ENCODE peak calls at places on chromosomes 12 and 14, in ten cellular contexts. One of them, this sample, is unnamed.

GRCh38 chr14:29814153-29815057 is 113.2 kb downstream of the PRKD1 start:
- DNase-seq in fibroblast of the aortic adventitia: peak; percentile 75
- DNase-seq in Peyer's patch: no peak
- DNase-seq in gastrocnemius medialis: no peak
- DNase-seq in aorta: peak; percentile 76
- DNase-seq in endothelial cell of umbilical vein: no peak
- DNase-seq in cardiac muscle cell: peak; percentile 76
- DNase-seq in mucosa of descending colon: no peak
- DNase-seq in H7: no peak
- DNase-seq in prostate gland: no peak
- DNase-seq in this sample: no peak

GRCh38 chr14:30020687-30021086 is 93.0 kb upstream of the PRKD1 start:
- DNase-seq in fibroblast of the aortic adventitia: no peak
- DNase-seq in Peyer's patch: no peak
- DNase-seq in gastrocnemius medialis: no peak
- DNase-seq in aorta: no peak
- DNase-seq in endothelial cell of umbilical vein: no peak
- DNase-seq in cardiac muscle cell: no peak
- DNase-seq in mucosa of descending colon: no peak
- DNase-seq in H7: no peak
- DNase-seq in prostate gland: no peak
- DNase-seq in this sample: no peak

GRCh38 chr12:98406378-98406777 is 109.0 kb upstream of the TMPO start:
- DNase-seq in fibroblast of the aortic adventitia: no peak
- DNase-seq in Peyer's patch: no peak
- DNase-seq in gastrocnemius medialis: no peak
- DNase-seq in aorta: no peak
- DNase-seq in endothelial cell of umbilical vein: no peak
- DNase-seq in cardiac muscle cell: no peak
- DNase-seq in mucosa of descending colon: no peak
- DNase-seq in H7: no peak
- DNase-seq in prostate gland: no peak
- DNase-seq in this sample: no peak

GRCh38 chr14:88904864-88905263 is 80.4 kb downstream of the TTC8 start:
- DNase-seq in fibroblast of the aortic adventitia: peak; percentile 63
- DNase-seq in Peyer's patch: no peak
- DNase-seq in gastrocnemius medialis: no peak
- DNase-seq in aorta: no peak
- DNase-seq in endothelial cell of umbilical vein: no peak
- DNase-seq in cardiac muscle cell: peak; percentile 61
- DNase-seq in mucosa of descending colon: no peak
- DNase-seq in H7: no peak
- DNase-seq in prostate gland: no peak
- DNase-seq in this sample: no peak

GRCh38 chr12:57720606-57721595 is 17.6 kb downstream of the AGAP2 start:
- DNase-seq in fibroblast of the aortic adventitia: no peak
- DNase-seq in Peyer's patch: no peak
- DNase-seq in gastrocnemius medialis: no peak
- DNase-seq in aorta: no peak
- DNase-seq in endothelial cell of umbilical vein: no peak
- DNase-seq in cardiac muscle cell: no peak
- DNase-seq in mucosa of descending colon: no peak
- DNase-seq in H7: peak; percentile 30
- DNase-seq in prostate gland: no peak
- DNase-seq in this sample: peak; percentile 6

GRCh38 chr14:24171422-24172260 is at the start of gene REC8:
- DNase-seq in fibroblast of the aortic adventitia: no peak
- DNase-seq in Peyer's patch: peak; percentile 66
- DNase-seq in gastrocnemius medialis: no peak
- DNase-seq in aorta: peak; percentile 89
- DNase-seq in endothelial cell of umbilical vein: peak; percentile 82
- DNase-seq in cardiac muscle cell: peak; percentile 98
- DNase-seq in mucosa of descending colon: peak; percentile 58
- DNase-seq in H7: peak; percentile 100
- DNase-seq in prostate gland: peak; percentile 70
- DNase-seq in this sample: no peak

GRCh38 chr12:25404955-25405354 is 148.1 kb downstream of the LMNTD1 start:
- DNase-seq in fibroblast of the aortic adventitia: no peak
- DNase-seq in Peyer's patch: no peak
- DNase-seq in gastrocnemius medialis: no peak
- DNase-seq in aorta: no peak
- DNase-seq in endothelial cell of umbilical vein: no peak
- DNase-seq in cardiac muscle cell: no peak
- DNase-seq in mucosa of descending colon: no peak
- DNase-seq in H7: peak; percentile 23
- DNase-seq in prostate gland: no peak
- DNase-seq in this sample: no peak

GRCh38 chr12:40325349-40325960 is 100.7 kb downstream of the LRRK2 start:
- DNase-seq in fibroblast of the aortic adventitia: peak; percentile 14
- DNase-seq in Peyer's patch: no peak
- DNase-seq in gastrocnemius medialis: no peak
- DNase-seq in aorta: no peak
- DNase-seq in endothelial cell of umbilical vein: peak; percentile 27
- DNase-seq in cardiac muscle cell: peak; percentile 2
- DNase-seq in mucosa of descending colon: no peak
- DNase-seq in H7: peak; percentile 44
- DNase-seq in prostate gland: no peak
- DNase-seq in this sample: no peak

GRCh38 chr12:85280984-85281946 is 1.2 kb downstream of the ALX1 start:
- DNase-seq in fibroblast of the aortic adventitia: peak; percentile 11
- DNase-seq in Peyer's patch: no peak
- DNase-seq in gastrocnemius medialis: no peak
- DNase-seq in aorta: no peak
- DNase-seq in endothelial cell of umbilical vein: peak; percentile 60
- DNase-seq in cardiac muscle cell: no peak
- DNase-seq in mucosa of descending colon: no peak
- DNase-seq in H7: no peak
- DNase-seq in prostate gland: no peak
- DNase-seq in this sample: no peak

GRCh38 chr12:48123169-48123568 is 4.0 kb downstream of the PFKM start:
- DNase-seq in fibroblast of the aortic adventitia: no peak
- DNase-seq in Peyer's patch: no peak
- DNase-seq in gastrocnemius medialis: no peak
- DNase-seq in aorta: no peak
- DNase-seq in endothelial cell of umbilical vein: no peak
- DNase-seq in cardiac muscle cell: no peak
- DNase-seq in mucosa of descending colon: no peak
- DNase-seq in H7: no peak
- DNase-seq in prostate gland: no peak
- DNase-seq in this sample: no peak

GRCh38 chr12:48131517-48131916 is 12.4 kb downstream of the PFKM start:
- DNase-seq in fibroblast of the aortic adventitia: no peak
- DNase-seq in Peyer's patch: no peak
- DNase-seq in gastrocnemius medialis: peak; percentile 80
- DNase-seq in aorta: no peak
- DNase-seq in endothelial cell of umbilical vein: no peak
- DNase-seq in cardiac muscle cell: no peak
- DNase-seq in mucosa of descending colon: no peak
- DNase-seq in H7: no peak
- DNase-seq in prostate gland: no peak
- DNase-seq in this sample: no peak

GRCh38 chr12:48128800-48129199 is 9.6 kb downstream of the PFKM start:
- DNase-seq in fibroblast of the aortic adventitia: no peak
- DNase-seq in Peyer's patch: no peak
- DNase-seq in gastrocnemius medialis: no peak
- DNase-seq in aorta: no peak
- DNase-seq in endothelial cell of umbilical vein: no peak
- DNase-seq in cardiac muscle cell: no peak
- DNase-seq in mucosa of descending colon: no peak
- DNase-seq in H7: no peak
- DNase-seq in prostate gland: no peak
- DNase-seq in this sample: no peak

GRCh38 chr12:48125985-48126384 is 6.8 kb downstream of the PFKM start:
- DNase-seq in fibroblast of the aortic adventitia: no peak
- DNase-seq in Peyer's patch: no peak
- DNase-seq in gastrocnemius medialis: peak; percentile 94
- DNase-seq in aorta: no peak
- DNase-seq in endothelial cell of umbilical vein: no peak
- DNase-seq in cardiac muscle cell: no peak
- DNase-seq in mucosa of descending colon: no peak
- DNase-seq in H7: no peak
- DNase-seq in prostate gland: no peak
- DNase-seq in this sample: no peak

DNA sequence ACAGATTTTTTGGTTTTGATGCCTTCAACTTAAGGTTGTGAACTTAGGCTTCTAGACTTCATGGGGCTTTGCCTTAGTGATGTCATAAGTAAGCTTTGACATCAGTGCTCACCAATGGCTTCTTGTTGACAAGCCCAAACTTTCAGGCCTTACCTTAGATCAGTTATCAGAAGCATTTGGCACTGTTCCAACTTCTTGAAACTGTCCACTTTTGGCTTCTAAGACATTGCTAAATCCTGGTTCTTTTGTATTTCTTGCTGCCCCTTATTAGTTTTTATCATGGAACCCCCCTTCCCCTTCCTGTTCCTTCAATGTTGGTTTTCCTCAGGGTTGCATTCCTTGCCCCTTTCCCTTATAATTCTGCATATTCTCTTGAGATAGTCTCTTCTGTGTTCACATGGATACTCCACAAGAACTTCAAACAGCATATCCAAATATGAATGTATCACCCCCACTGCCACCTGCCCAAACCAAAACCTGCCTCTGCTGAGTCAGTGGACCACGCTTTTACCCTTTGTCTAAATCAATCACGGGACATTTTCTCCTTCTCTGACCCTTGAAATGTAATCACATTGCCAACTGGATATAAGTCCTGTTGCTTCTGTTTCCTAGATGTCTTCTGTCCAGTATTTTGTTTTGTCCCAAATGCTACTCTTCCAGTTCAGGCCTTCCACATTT is 7.9 kb downstream of the PFKM start:
- DNase-seq in fibroblast of the aortic adventitia: no peak
- DNase-seq in Peyer's patch: no peak
- DNase-seq in gastrocnemius medialis: peak; percentile 51
- DNase-seq in aorta: no peak
- DNase-seq in endothelial cell of umbilical vein: no peak
- DNase-seq in cardiac muscle cell: no peak
- DNase-seq in mucosa of descending colon: no peak
- DNase-seq in H7: no peak
- DNase-seq in prostate gland: no peak
- DNase-seq in this sample: no peak
- H3K4me3 ChIP-seq in fibroblast of the aortic adventitia: no peak overlapping the region
- H3K4me3 ChIP-seq in Peyer's patch: no peak overlapping the region
- H3K4me3 ChIP-seq in gastrocnemius medialis: peak overlapping the region; percentile 38
- H3K4me3 ChIP-seq in aorta: no peak overlapping the region
- H3K4me3 ChIP-seq in endothelial cell of umbilical vein: no peak overlapping the region
- H3K4me3 ChIP-seq in cardiac muscle cell: no peak overlapping the region
- H3K4me3 ChIP-seq in mucosa of descending colon: no peak overlapping the region
- H3K4me3 ChIP-seq in H7: no peak overlapping the region
- H3K4me3 ChIP-seq in prostate gland: no peak overlapping the region
- H3K4me3 ChIP-seq in this sample: no peak overlapping the region

GRCh38 chr12:56338643-56339422 is at the start of gene IL23A:
- DNase-seq in fibroblast of the aortic adventitia: no peak
- DNase-seq in Peyer's patch: no peak
- DNase-seq in gastrocnemius medialis: no peak
- DNase-seq in aorta: no peak
- DNase-seq in endothelial cell of umbilical vein: peak; percentile 23
- DNase-seq in cardiac muscle cell: no peak
- DNase-seq in mucosa of descending colon: peak; percentile 24
- DNase-seq in H7: peak; percentile 74
- DNase-seq in prostate gland: no peak
- DNase-seq in this sample: no peak
- H3K4me3 ChIP-seq in fibroblast of the aortic adventitia: no peak within 1 kb of the TSS
- H3K4me3 ChIP-seq in Peyer's patch: no peak within 1 kb of the TSS
- H3K4me3 ChIP-seq in gastrocnemius medialis: no peak within 1 kb of the TSS
- H3K4me3 ChIP-seq in aorta: no peak within 1 kb of the TSS
- H3K4me3 ChIP-seq in endothelial cell of umbilical vein: no peak within 1 kb of the TSS
- H3K4me3 ChIP-seq in cardiac muscle cell: no peak within 1 kb of the TSS
- H3K4me3 ChIP-seq in mucosa of descending colon: no peak within 1 kb of the TSS
- H3K4me3 ChIP-seq in H7: no peak within 1 kb of the TSS
- H3K4me3 ChIP-seq in prostate gland: no peak within 1 kb of the TSS
- H3K4me3 ChIP-seq in this sample: no peak within 1 kb of the TSS

DNA sequence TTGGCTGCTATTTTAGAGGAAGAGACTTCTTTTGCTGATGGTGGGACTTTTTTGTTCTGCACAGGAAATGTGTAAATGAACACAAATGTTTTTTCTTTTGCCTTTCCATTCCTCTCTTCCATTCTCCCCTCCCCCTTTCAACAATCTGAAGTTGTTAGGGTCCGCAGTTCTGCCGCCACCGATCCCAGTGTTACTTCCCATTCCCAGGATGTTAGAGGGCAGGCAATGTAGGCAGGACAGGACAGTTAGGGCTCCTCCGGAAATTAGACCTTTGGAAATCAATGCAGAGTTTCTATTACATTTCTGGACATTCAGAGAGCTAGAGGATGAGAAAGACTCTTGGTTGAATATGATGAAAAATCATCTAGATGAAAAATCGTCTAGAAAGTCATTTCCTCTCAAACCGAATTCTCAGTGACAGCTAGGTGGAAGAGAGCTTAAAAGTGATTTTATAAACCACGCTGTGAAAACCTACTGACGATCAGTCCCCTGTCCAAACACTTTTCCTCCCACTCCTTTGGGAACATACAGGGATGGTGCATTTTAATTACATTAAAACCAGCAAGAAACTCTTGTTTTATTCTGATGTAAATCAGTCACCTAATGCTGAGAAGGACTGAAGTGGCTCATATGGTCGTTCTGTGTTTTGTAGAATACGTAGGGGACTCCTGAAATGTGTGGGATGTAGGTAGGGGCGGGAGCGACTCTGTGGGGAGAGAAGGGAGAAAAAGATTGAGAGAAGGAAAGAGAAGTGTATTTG is 17.9 kb downstream of the FOXG1 start:
- DNase-seq in fibroblast of the aortic adventitia: no peak
- DNase-seq in Peyer's patch: no peak
- DNase-seq in gastrocnemius medialis: no peak
- DNase-seq in aorta: no peak
- DNase-seq in endothelial cell of umbilical vein: no peak
- DNase-seq in cardiac muscle cell: no peak
- DNase-seq in mucosa of descending colon: no peak
- DNase-seq in H7: peak; percentile 35
- DNase-seq in prostate gland: no peak
- DNase-seq in this sample: no peak
- H3K4me3 ChIP-seq in fibroblast of the aortic adventitia: no peak overlapping the region
- H3K4me3 ChIP-seq in Peyer's patch: no peak overlapping the region
- H3K4me3 ChIP-seq in gastrocnemius medialis: no peak overlapping the region
- H3K4me3 ChIP-seq in aorta: peak overlapping the region; percentile 14
- H3K4me3 ChIP-seq in endothelial cell of umbilical vein: no peak overlapping the region
- H3K4me3 ChIP-seq in cardiac muscle cell: peak overlapping the region; percentile 41
- H3K4me3 ChIP-seq in mucosa of descending colon: no peak overlapping the region
- H3K4me3 ChIP-seq in H7: peak overlapping the region; percentile 43
- H3K4me3 ChIP-seq in prostate gland: no peak overlapping the region
- H3K4me3 ChIP-seq in this sample: no peak overlapping the region

DNA sequence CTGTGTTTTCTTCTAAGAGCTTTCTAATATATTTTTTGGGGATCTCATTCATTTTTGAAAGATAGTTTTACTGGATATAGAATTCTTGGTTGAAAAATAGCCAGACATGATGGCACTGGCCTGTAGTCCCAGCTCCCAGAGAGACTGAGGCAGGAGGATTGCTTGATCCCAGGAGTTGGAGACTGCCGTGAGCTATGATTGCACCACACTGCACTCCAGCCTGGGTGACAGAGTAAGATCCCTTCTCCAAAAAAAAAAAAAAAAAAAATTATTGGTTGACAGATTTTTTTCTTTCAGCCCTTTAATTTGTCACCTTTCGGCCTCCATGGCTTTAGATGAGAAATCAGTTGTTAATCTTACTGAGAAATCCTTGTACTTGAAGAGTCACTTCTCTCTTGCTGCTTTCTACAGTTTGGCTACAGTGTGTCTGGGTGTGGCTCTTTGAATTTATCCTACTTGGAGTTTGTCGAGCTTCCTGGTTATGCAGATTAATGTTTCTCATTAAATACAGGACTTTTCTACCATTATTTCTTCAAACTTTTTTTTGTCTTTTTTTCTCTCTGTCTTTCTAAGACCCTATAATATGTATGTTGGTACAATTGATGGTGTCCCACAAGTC is 60.2 kb upstream of the AMN start:
- DNase-seq in fibroblast of the aortic adventitia: no peak
- DNase-seq in Peyer's patch: no peak
- DNase-seq in gastrocnemius medialis: no peak
- DNase-seq in aorta: no peak
- DNase-seq in endothelial cell of umbilical vein: no peak
- DNase-seq in cardiac muscle cell: no peak
- DNase-seq in mucosa of descending colon: peak; percentile 41
- DNase-seq in H7: no peak
- DNase-seq in prostate gland: no peak
- DNase-seq in this sample: no peak
- H3K4me3 ChIP-seq in fibroblast of the aortic adventitia: no peak overlapping the region
- H3K4me3 ChIP-seq in Peyer's patch: no peak overlapping the region
- H3K4me3 ChIP-seq in gastrocnemius medialis: no peak overlapping the region
- H3K4me3 ChIP-seq in aorta: no peak overlapping the region
- H3K4me3 ChIP-seq in endothelial cell of umbilical vein: no peak overlapping the region
- H3K4me3 ChIP-seq in cardiac muscle cell: no peak overlapping the region
- H3K4me3 ChIP-seq in mucosa of descending colon: no peak overlapping the region
- H3K4me3 ChIP-seq in H7: no peak overlapping the region
- H3K4me3 ChIP-seq in prostate gland: no peak overlapping the region
- H3K4me3 ChIP-seq in this sample: no peak overlapping the region

This sample was measured in breast epithelium.